ENCODE peak calls at places on chromosome 4, in four cellular contexts. One of them, this sample, is unnamed.

GRCh38 chr4:113502476-113502875 is 259.1 kb downstream of the CAMK2D start:
- DNase-seq in choroid plexus epithelial cell: peak; percentile 11
- DNase-seq in IMR-90: peak; percentile 50
- DNase-seq in astrocyte: no peak
- DNase-seq in this sample: no peak

GRCh38 chr4:2094545-2094944 is 35.4 kb downstream of the NAT8L start:
- DNase-seq in IMR-90: no peak
- DNase-seq in astrocyte: no peak
- DNase-seq in choroid plexus epithelial cell: no peak
- DNase-seq in this sample: no peak

GRCh38 chr4:12949719-12950118 is 534.4 kb downstream of the RAB28 start:
- DNase-seq in IMR-90: no peak
- DNase-seq in astrocyte: no peak
- DNase-seq in choroid plexus epithelial cell: no peak
- DNase-seq in this sample: no peak

GRCh38 chr4:20127626-20128025 is 124.1 kb upstream of the SLIT2 start:
- DNase-seq in astrocyte: peak; percentile 35
- DNase-seq in choroid plexus epithelial cell: no peak
- DNase-seq in IMR-90: peak; percentile 70
- DNase-seq in this sample: no peak

GRCh38 chr4:2511645-2512131 is 24.8 kb upstream of the FAM193A start:
- DNase-seq in astrocyte: no peak
- DNase-seq in choroid plexus epithelial cell: no peak
- DNase-seq in IMR-90: no peak
- DNase-seq in this sample: no peak

GRCh38 chr4:182427530-182427929 is 184.3 kb downstream of the TENM3 start:
- DNase-seq in choroid plexus epithelial cell: peak; percentile 45
- DNase-seq in astrocyte: peak; percentile 39
- DNase-seq in IMR-90: peak; percentile 79
- DNase-seq in this sample: no peak

GRCh38 chr4:73843369-73843768 is 6.9 kb downstream of the CXCL6 start:
- DNase-seq in IMR-90: no peak
- DNase-seq in choroid plexus epithelial cell: peak; percentile 31
- DNase-seq in astrocyte: peak; percentile 33
- DNase-seq in this sample: no peak

GRCh38 chr4:165514739-165515138 is 135.9 kb downstream of the CPE start:
- DNase-seq in IMR-90: no peak
- DNase-seq in astrocyte: no peak
- DNase-seq in choroid plexus epithelial cell: no peak
- DNase-seq in this sample: no peak

GRCh38 chr4:39259571-39260330 is 77.4 kb downstream of the WDR19 start:
- DNase-seq in IMR-90: peak; percentile 86
- DNase-seq in choroid plexus epithelial cell: peak; percentile 81
- DNase-seq in astrocyte: peak; percentile 81
- DNase-seq in this sample: no peak

GRCh38 chr4:160276785-160277325 is 1174.0 kb downstream of the RAPGEF2 start:
- DNase-seq in astrocyte: no peak
- DNase-seq in choroid plexus epithelial cell: no peak
- DNase-seq in IMR-90: no peak
- DNase-seq in this sample: no peak

GRCh38 chr4:4456351-4456750 is 69.4 kb downstream of the NSG1 start:
- DNase-seq in astrocyte: no peak
- DNase-seq in IMR-90: no peak
- DNase-seq in choroid plexus epithelial cell: peak; percentile 69
- DNase-seq in this sample: no peak

DNA sequence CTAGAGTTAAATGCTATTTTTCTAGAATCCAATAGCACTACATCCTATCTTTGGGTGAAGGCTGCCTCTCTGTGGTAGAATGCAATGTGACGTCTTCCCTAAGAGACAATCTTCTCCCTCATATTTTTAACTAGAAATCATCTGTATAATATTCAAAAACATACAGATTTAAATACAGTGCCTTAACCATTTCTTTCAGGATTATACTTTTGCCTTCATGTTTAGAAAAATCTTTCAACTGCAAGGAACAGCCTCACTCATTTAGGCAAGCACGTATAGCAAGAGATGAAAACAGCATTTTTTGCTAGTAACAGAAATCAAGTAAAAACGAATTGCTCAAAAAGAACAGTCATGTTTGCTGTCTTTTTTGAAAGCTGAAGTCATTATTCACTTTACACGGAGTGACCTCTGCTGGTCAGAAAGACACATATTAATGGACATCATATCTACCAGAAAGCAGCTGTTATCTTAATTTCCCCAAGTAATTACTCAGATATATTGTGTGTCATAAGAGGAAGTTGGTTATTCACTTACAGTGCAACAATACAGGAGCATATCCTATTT is 422.3 kb downstream of the STPG2 start:
- DNase-seq in IMR-90: no peak
- DNase-seq in astrocyte: peak; percentile 23
- DNase-seq in choroid plexus epithelial cell: peak; percentile 60
- DNase-seq in this sample: no peak
- TF ChIP-seq CTCF in IMR-90: no peak
- TF ChIP-seq CTCF in astrocyte: peak; percentile 5
- TF ChIP-seq CTCF in choroid plexus epithelial cell: peak; percentile 32
- TF ChIP-seq CTCF in this sample: peak; percentile 62

GRCh38 chr4:61924131-61924530 is 724.0 kb downstream of the ADGRL3 start:
- DNase-seq in IMR-90: no peak
- DNase-seq in choroid plexus epithelial cell: peak; percentile 5
- DNase-seq in astrocyte: no peak
- DNase-seq in this sample: no peak
- TF ChIP-seq CTCF in IMR-90: no peak
- TF ChIP-seq CTCF in choroid plexus epithelial cell: no peak
- TF ChIP-seq CTCF in astrocyte: no peak
- TF ChIP-seq CTCF in this sample: no peak

DNA sequence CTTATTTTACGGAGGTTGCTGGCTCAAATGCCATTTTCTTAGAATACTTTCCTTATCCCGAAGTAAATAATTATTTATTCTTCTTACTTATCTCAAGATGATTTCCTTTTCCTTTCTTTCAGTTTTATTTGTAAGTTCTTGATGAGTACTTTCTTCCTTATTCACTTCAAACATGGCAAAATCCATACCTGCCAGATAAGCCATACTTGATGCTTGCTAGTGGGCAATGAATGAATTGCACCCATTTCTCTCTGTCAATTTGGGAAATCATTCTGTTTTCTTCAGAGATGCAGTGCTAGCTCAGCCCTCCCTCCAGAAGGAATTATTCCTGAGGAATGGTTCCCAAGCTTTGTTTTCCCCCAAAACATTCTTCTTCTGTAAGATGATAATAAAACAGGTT is 598.3 kb downstream of the SPRY1 start:
- DNase-seq in astrocyte: no peak
- DNase-seq in choroid plexus epithelial cell: no peak
- DNase-seq in IMR-90: no peak
- DNase-seq in this sample: no peak
- TF ChIP-seq CTCF in astrocyte: peak; percentile 41
- TF ChIP-seq CTCF in choroid plexus epithelial cell: peak; percentile 36
- TF ChIP-seq CTCF in IMR-90: no peak
- TF ChIP-seq CTCF in this sample: peak; percentile 56

DNA sequence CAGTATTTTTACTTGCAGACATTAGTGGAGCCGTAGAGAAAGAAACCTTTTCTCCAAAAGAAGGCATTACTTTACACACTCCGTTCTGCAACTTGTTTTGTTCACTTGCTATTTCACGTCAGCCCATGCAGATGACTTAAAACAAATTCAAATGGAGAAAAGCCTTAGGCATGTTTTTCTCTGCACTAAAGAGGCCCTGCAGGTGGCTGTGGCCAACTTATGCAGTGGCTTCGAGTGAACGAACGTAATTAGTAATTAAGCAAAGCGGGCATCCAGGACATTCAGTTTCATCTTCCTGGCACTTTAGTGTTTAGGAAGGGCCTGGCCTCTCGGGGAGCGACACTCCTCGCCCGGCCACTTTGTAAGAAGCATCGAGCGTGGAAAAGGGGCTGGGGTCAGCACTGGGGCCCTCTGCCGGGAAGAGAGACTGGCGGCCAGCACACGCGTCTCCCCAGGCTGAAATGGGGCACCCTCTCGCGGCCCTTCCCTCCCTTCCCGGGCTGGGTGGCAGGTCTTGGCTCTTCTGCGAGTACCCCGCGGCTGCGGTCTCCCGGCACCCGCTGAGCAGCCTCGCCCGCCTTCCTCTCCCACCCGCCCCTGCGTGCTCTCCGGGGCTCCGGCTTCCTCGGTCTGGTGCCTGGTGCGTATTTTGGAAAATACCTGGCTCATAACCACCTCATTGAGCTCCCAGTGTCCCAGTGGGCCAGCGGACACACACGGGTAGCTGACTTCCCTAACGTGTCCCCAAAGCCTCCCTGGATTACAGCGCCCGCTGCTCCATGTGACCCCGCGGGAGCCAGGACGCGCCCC is 706 bp upstream of the CYP4V2 start:
- DNase-seq in choroid plexus epithelial cell: peak; percentile 27
- DNase-seq in astrocyte: peak; percentile 10
- DNase-seq in IMR-90: no peak
- DNase-seq in this sample: no peak
- TF ChIP-seq CTCF in choroid plexus epithelial cell: peak; percentile 8
- TF ChIP-seq CTCF in astrocyte: no peak
- TF ChIP-seq CTCF in IMR-90: no peak
- TF ChIP-seq CTCF in this sample: no peak

GRCh38 chr4:168508683-168509082 is 11.8 kb downstream of the PALLD start:
- DNase-seq in choroid plexus epithelial cell: no peak
- DNase-seq in astrocyte: no peak
- DNase-seq in IMR-90: no peak
- DNase-seq in this sample: no peak

GRCh38 chr4:168514249-168514852 is 17.5 kb downstream of the PALLD start:
- DNase-seq in astrocyte: no peak
- DNase-seq in IMR-90: peak; percentile 50
- DNase-seq in choroid plexus epithelial cell: peak; percentile 65
- DNase-seq in this sample: no peak

GRCh38 chr4:168509786-168510185 is 12.9 kb downstream of the PALLD start:
- DNase-seq in IMR-90: peak; percentile 92
- DNase-seq in choroid plexus epithelial cell: peak; percentile 93
- DNase-seq in astrocyte: peak; percentile 73
- DNase-seq in this sample: no peak

GRCh38 chr4:168515222-168516011 is 18.6 kb downstream of the PALLD start:
- DNase-seq in IMR-90: no peak
- DNase-seq in astrocyte: no peak
- DNase-seq in choroid plexus epithelial cell: no peak
- DNase-seq in this sample: no peak

DNA sequence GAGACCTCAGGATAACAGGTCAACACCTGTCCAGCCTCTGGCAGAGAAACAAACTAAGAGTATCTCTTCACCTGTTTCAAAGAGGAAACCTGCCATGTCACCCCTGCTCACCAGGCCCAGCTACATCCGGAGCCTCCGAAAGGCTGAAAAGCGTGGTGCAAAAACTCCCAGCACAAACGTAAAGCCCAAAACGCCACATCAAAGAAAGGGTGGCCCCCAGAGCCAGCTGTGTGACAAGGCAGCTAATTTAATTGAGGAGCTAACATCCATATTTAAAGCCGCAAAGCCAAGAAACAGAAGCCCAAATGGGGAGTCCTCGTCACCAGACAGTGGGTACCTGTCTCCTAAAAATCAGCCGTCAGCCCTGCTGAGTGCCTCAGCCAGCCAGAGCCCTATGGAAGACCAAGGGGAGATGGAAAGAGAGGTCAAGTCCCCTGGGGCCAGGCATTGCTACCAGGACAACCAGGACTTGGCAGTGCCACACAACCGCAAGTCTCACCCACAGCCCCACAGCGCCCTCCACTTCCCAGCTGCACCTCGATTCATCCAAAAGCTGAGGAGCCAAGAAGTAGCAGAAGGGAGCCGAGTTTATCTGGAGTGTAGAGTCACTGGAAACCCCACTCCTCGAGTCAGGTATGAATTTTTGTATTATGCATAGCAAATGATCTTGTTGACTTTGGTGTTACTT is 15.1 kb downstream of the PALLD start:
- DNase-seq in astrocyte: no peak
- DNase-seq in choroid plexus epithelial cell: no peak
- DNase-seq in IMR-90: no peak
- DNase-seq in this sample: no peak
- TF ChIP-seq CTCF in astrocyte: no peak
- TF ChIP-seq CTCF in choroid plexus epithelial cell: no peak
- TF ChIP-seq CTCF in IMR-90: no peak
- TF ChIP-seq CTCF in this sample: no peak

DNA sequence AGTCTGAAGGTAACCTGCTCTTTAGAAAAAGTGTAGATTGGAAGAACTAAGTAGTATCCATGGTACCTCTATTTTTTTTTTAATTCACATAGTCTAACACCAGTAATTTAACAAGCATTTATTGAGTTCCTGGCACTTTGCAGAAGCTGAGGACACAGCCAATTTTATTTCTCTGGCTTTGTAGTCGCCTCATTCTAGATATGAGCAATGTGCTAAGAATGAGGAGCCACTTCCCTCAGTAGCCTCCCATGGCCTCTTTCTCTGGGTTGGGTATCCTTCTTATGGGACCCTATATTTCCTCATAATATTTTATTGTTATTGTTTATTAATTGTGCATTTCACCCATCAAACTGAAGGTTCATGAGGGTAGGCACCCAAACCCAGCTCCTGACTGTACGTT is 67.6 kb downstream of the ENPEP start:
- DNase-seq in astrocyte: no peak
- DNase-seq in choroid plexus epithelial cell: no peak
- DNase-seq in IMR-90: no peak
- DNase-seq in this sample: no peak
- TF ChIP-seq CTCF in astrocyte: no peak
- TF ChIP-seq CTCF in choroid plexus epithelial cell: no peak
- TF ChIP-seq CTCF in IMR-90: no peak
- TF ChIP-seq CTCF in this sample: no peak

GRCh38 chr4:56048621-56049427 is 100.1 kb downstream of the CEP135 start:
- DNase-seq in choroid plexus epithelial cell: peak; percentile 55
- DNase-seq in astrocyte: peak; percentile 27
- DNase-seq in IMR-90: peak; percentile 39
- DNase-seq in this sample: peak; percentile 68
- TF ChIP-seq CTCF in choroid plexus epithelial cell: peak; percentile 40
- TF ChIP-seq CTCF in astrocyte: no peak
- TF ChIP-seq CTCF in IMR-90: peak; percentile 52
- TF ChIP-seq CTCF in this sample: peak; percentile 57

GRCh38 chr4:102826105-102826889 is 1.1 kb downstream of the UBE2D3 start:
- DNase-seq in astrocyte: no peak
- DNase-seq in choroid plexus epithelial cell: no peak
- DNase-seq in IMR-90: no peak
- DNase-seq in this sample: no peak

GRCh38 chr4:102827674-102828496 is 534 bp upstream of the UBE2D3 start:
- DNase-seq in astrocyte: peak; percentile 100
- DNase-seq in IMR-90: peak; percentile 100
- DNase-seq in choroid plexus epithelial cell: peak; percentile 100
- DNase-seq in this sample: peak; percentile 90

GRCh38 chr4:102826890-102827673 is at the start of gene UBE2D3:
- DNase-seq in IMR-90: peak; percentile 97
- DNase-seq in choroid plexus epithelial cell: peak; percentile 99
- DNase-seq in astrocyte: peak; percentile 96
- DNase-seq in this sample: peak; percentile 95

GRCh38 chr4:102829803-102830202 is 2.5 kb upstream of the UBE2D3 start:
- DNase-seq in astrocyte: no peak
- DNase-seq in choroid plexus epithelial cell: no peak
- DNase-seq in IMR-90: no peak
- DNase-seq in this sample: no peak

GRCh38 chr4:102828497-102828808 is 1.1 kb upstream of the UBE2D3 start:
- DNase-seq in IMR-90: peak; percentile 18
- DNase-seq in astrocyte: no peak
- DNase-seq in choroid plexus epithelial cell: no peak
- DNase-seq in this sample: no peak
- TF ChIP-seq CTCF in IMR-90: no peak
- TF ChIP-seq CTCF in astrocyte: no peak
- TF ChIP-seq CTCF in choroid plexus epithelial cell: no peak
- TF ChIP-seq CTCF in this sample: no peak